ENCODE peak calls at places on chromosomes 12 and 14, in four cellular contexts. One of them, this sample, is unnamed.

GRCh38 chr14:87894920-87895319 is 98.1 kb downstream of the GALC start:
- DNase-seq in stomach: no peak
- DNase-seq in fibroblast of the aortic adventitia: no peak
- DNase-seq in tibial artery: no peak
- DNase-seq in this sample: no peak

GRCh38 chr12:76713130-76713529 is 50.8 kb upstream of the ZDHHC17 start:
- DNase-seq in stomach: no peak
- DNase-seq in fibroblast of the aortic adventitia: no peak
- DNase-seq in tibial artery: no peak
- DNase-seq in this sample: no peak

GRCh38 chr14:52188381-52188780 is 79.1 kb upstream of the PTGDR start:
- DNase-seq in stomach: no peak
- DNase-seq in fibroblast of the aortic adventitia: no peak
- DNase-seq in tibial artery: no peak
- DNase-seq in this sample: no peak

GRCh38 chr14:77140937-77141591 is 527 bp downstream of the ZDHHC22 start:
- DNase-seq in stomach: no peak
- DNase-seq in fibroblast of the aortic adventitia: no peak
- DNase-seq in tibial artery: no peak
- DNase-seq in this sample: no peak

GRCh38 chr12:1927051-1927680 is 8.7 kb upstream of the CACNA2D4 start:
- DNase-seq in stomach: peak
- DNase-seq in fibroblast of the aortic adventitia: no peak
- DNase-seq in tibial artery: no peak
- DNase-seq in this sample: no peak

GRCh38 chr14:67620217-67620789 is 583 bp downstream of the ARG2 start:
- DNase-seq in stomach: peak
- DNase-seq in fibroblast of the aortic adventitia: peak
- DNase-seq in tibial artery: no peak
- DNase-seq in this sample: no peak

GRCh38 chr12:58051378-58051777 is 110.0 kb downstream of the ATP23 start:
- DNase-seq in stomach: no peak
- DNase-seq in fibroblast of the aortic adventitia: no peak
- DNase-seq in tibial artery: no peak
- DNase-seq in this sample: no peak

GRCh38 chr12:4664111-4664510 is 15.2 kb downstream of the NDUFA9 start:
- DNase-seq in stomach: no peak
- DNase-seq in fibroblast of the aortic adventitia: peak
- DNase-seq in tibial artery: no peak
- DNase-seq in this sample: no peak

GRCh38 chr14:37384870-37385596 is 187.3 kb downstream of the MIPOL1 start:
- DNase-seq in stomach: no peak
- DNase-seq in fibroblast of the aortic adventitia: no peak
- DNase-seq in tibial artery: no peak
- DNase-seq in this sample: no peak

GRCh38 chr12:45727994-45728624 is 1.4 kb upstream of the ARID2 start:
- DNase-seq in stomach: no peak
- DNase-seq in fibroblast of the aortic adventitia: no peak
- DNase-seq in tibial artery: no peak
- DNase-seq in this sample: no peak

GRCh38 chr12:75724913-75725312 is 213.5 kb upstream of the KRR1 start:
- DNase-seq in stomach: no peak
- DNase-seq in fibroblast of the aortic adventitia: peak
- DNase-seq in tibial artery: no peak
- DNase-seq in this sample: no peak

GRCh38 chr12:3202734-3203446 is 125.7 kb downstream of the TSPAN9 start:
- DNase-seq in stomach: peak
- DNase-seq in fibroblast of the aortic adventitia: peak
- DNase-seq in tibial artery: peak
- DNase-seq in this sample: no peak

GRCh38 chr14:74978416-74978947 is 23.1 kb upstream of the PGF start:
- DNase-seq in stomach: no peak
- DNase-seq in fibroblast of the aortic adventitia: no peak
- DNase-seq in tibial artery: no peak
- DNase-seq in this sample: no peak

GRCh38 chr12:43676183-43676813 is 82.3 kb downstream of the PUS7L start:
- DNase-seq in stomach: no peak
- DNase-seq in fibroblast of the aortic adventitia: no peak
- DNase-seq in tibial artery: no peak
- DNase-seq in this sample: peak

GRCh38 chr12:122079038-122079531 is 529 bp downstream of the MLXIP start:
- DNase-seq in stomach: peak
- DNase-seq in fibroblast of the aortic adventitia: no peak
- DNase-seq in tibial artery: no peak
- DNase-seq in this sample: no peak

GRCh38 chr14:41167040-41167439 is 439.6 kb upstream of the LRFN5 start:
- DNase-seq in stomach: no peak
- DNase-seq in fibroblast of the aortic adventitia: no peak
- DNase-seq in tibial artery: no peak
- DNase-seq in this sample: no peak

GRCh38 chr12:2129076-2129475 is 76.3 kb downstream of the CACNA1C start:
- DNase-seq in stomach: no peak
- DNase-seq in fibroblast of the aortic adventitia: peak
- DNase-seq in tibial artery: no peak
- DNase-seq in this sample: no peak

GRCh38 chr14:58566979-58567378 is 70.8 kb upstream of the DACT1 start:
- DNase-seq in stomach: no peak
- DNase-seq in fibroblast of the aortic adventitia: no peak
- DNase-seq in tibial artery: no peak
- DNase-seq in this sample: no peak

GRCh38 chr12:46523863-46524770 is 151.5 kb upstream of the SLC38A2 start:
- DNase-seq in stomach: no peak
- DNase-seq in fibroblast of the aortic adventitia: peak
- DNase-seq in tibial artery: no peak
- DNase-seq in this sample: no peak

GRCh38 chr12:16187684-16188083 is 89.8 kb downstream of the SLC15A5 start:
- DNase-seq in stomach: no peak
- DNase-seq in fibroblast of the aortic adventitia: no peak
- DNase-seq in tibial artery: no peak
- DNase-seq in this sample: no peak

GRCh38 chr12:40618621-40619020 is 73.6 kb upstream of the CNTN1 start:
- DNase-seq in stomach: no peak
- DNase-seq in fibroblast of the aortic adventitia: peak
- DNase-seq in tibial artery: no peak
- DNase-seq in this sample: no peak

GRCh38 chr14:24634158-24634557 is at the start of gene GZMB:
- DNase-seq in stomach: peak
- DNase-seq in fibroblast of the aortic adventitia: no peak
- DNase-seq in tibial artery: no peak
- DNase-seq in this sample: no peak

GRCh38 chr12:20040844-20041243 is 327.5 kb upstream of the PDE3A start:
- DNase-seq in stomach: no peak
- DNase-seq in fibroblast of the aortic adventitia: peak
- DNase-seq in tibial artery: peak
- DNase-seq in this sample: no peak

GRCh38 chr12:108939594-108939993 is 59.7 kb downstream of the DAO start:
- DNase-seq in stomach: no peak
- DNase-seq in fibroblast of the aortic adventitia: peak
- DNase-seq in tibial artery: no peak
- DNase-seq in this sample: peak

DNA sequence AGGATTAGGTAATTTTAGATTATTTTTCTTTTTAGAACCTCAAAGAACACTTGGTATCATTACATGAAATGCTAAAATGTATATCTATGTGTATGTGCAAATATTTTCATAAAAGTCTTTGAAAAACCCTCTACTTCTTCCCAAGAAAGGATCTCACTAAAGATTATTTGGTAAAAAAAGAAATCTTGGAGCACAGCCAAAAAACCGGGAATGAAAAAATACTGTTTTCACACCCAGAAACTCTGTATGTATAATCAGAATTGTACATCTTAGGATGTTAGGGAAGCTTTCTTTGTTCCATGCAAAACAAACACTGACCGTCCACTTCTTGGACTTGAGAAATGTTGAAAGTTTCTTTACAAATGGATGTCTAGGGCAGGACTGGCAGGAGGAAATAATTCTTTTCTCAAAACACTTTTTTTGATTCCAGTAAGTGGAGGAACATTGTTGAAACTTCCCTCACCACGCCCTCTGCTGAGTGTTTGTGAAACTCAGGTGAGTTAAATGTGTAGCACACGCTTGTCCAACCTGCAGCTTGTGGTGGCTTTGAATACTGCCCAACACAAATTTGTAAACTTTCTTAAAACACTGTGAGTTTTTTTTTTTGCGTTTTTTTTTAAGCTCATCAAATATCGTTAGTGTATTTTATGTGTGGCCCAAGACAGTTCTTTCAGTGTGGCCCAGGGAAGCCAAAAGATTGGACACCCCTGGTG is 26.5 kb downstream of the FBXO34 start:
- DNase-seq in stomach: peak
- DNase-seq in fibroblast of the aortic adventitia: no peak
- DNase-seq in tibial artery: no peak
- DNase-seq in this sample: peak
- TF ChIP-seq CTCF in stomach: no peak
- TF ChIP-seq CTCF in fibroblast of the aortic adventitia: no peak
- TF ChIP-seq CTCF in tibial artery: no peak
- TF ChIP-seq CTCF in this sample: no peak

GRCh38 chr12:104701756-104702155 is 245.0 kb downstream of the CHST11 start:
- DNase-seq in stomach: peak
- DNase-seq in fibroblast of the aortic adventitia: no peak
- DNase-seq in tibial artery: no peak
- DNase-seq in this sample: no peak

GRCh38 chr12:104701301-104701700 is 244.6 kb downstream of the CHST11 start:
- DNase-seq in stomach: no peak
- DNase-seq in fibroblast of the aortic adventitia: no peak
- DNase-seq in tibial artery: no peak
- DNase-seq in this sample: no peak

GRCh38 chr12:104698871-104699270 is 242.1 kb downstream of the CHST11 start:
- DNase-seq in stomach: no peak
- DNase-seq in fibroblast of the aortic adventitia: peak
- DNase-seq in tibial artery: no peak
- DNase-seq in this sample: no peak

GRCh38 chr12:104700324-104700723 is 243.6 kb downstream of the CHST11 start:
- DNase-seq in stomach: no peak
- DNase-seq in fibroblast of the aortic adventitia: no peak
- DNase-seq in tibial artery: no peak
- DNase-seq in this sample: no peak

DNA sequence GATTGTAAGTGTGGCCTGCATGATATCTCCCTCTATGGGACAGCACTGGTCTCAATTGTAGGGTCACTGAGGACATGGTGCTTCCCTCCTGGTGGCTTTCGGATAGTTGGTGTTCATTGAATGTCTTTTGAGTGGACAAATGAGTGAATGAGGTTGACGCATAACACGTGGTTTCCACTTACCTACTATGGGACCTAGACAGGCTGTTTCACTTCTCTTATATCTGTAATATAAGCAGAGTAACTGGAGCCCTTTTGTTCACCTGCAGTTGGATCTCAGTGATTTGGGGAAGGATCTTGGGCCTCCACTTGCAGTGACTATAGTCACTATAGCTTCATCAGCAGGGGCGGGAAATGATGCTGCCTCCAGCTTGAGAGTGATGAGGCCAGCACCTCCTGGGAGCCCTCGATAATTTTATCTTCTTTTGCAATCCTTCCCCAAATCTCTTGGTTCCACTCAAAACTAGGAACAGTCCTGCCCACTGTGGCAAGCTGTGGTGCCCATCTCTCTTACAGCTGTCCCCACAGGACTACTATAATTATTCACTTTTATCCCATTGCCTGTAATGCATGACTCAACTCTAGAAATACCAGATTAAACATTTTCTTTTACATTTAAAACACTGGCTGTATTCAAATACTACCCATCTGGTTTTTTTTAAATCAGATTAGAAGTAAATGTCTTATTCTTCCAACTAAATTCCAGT is 242.9 kb downstream of the CHST11 start:
- DNase-seq in stomach: no peak
- DNase-seq in fibroblast of the aortic adventitia: peak
- DNase-seq in tibial artery: no peak
- DNase-seq in this sample: peak
- H3K4me3 ChIP-seq in stomach: no peak
- H3K4me3 ChIP-seq in fibroblast of the aortic adventitia: no peak
- H3K4me3 ChIP-seq in tibial artery: no peak
- H3K4me3 ChIP-seq in this sample: no peak

DNA sequence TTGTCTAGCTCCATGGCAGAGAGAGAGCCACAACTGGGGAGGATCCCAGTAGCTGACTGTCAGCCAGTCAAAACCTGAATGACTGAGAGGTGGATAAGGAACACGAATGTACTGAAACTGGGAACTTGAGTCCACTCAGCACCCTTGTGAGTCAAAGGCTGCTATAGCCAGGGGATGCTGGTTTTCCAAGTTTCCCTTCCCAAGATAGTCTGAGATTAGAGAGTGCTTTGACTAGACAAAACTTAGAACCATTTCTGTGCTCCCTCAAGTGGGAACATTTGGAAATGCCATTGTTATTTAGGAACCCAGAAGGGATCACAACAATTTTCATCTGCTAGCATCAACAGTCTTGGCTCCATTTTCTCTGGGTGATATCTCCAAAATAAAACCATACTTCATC is 4.0 kb downstream of the PRKAG1 start:
- DNase-seq in stomach: no peak
- DNase-seq in fibroblast of the aortic adventitia: peak
- DNase-seq in tibial artery: no peak
- DNase-seq in this sample: no peak
- TF ChIP-seq CTCF in stomach: no peak
- TF ChIP-seq CTCF in fibroblast of the aortic adventitia: peak
- TF ChIP-seq CTCF in tibial artery: no peak
- TF ChIP-seq CTCF in this sample: no peak

GRCh38 chr14:50792058-50792477 is 38.9 kb downstream of the NIN start:
- DNase-seq in stomach: no peak
- DNase-seq in fibroblast of the aortic adventitia: no peak
- DNase-seq in tibial artery: no peak
- DNase-seq in this sample: peak
- H3K4me3 ChIP-seq in stomach: no peak
- H3K4me3 ChIP-seq in fibroblast of the aortic adventitia: no peak
- H3K4me3 ChIP-seq in tibial artery: no peak
- H3K4me3 ChIP-seq in this sample: peak

GRCh38 chr12:52407918-52408317 is 1.8 kb upstream of the KRT82 start:
- DNase-seq in stomach: no peak
- DNase-seq in fibroblast of the aortic adventitia: no peak
- DNase-seq in tibial artery: no peak
- DNase-seq in this sample: no peak
- TF ChIP-seq CTCF in stomach: no peak
- TF ChIP-seq CTCF in fibroblast of the aortic adventitia: no peak
- TF ChIP-seq CTCF in tibial artery: no peak
- TF ChIP-seq CTCF in this sample: no peak

DNA sequence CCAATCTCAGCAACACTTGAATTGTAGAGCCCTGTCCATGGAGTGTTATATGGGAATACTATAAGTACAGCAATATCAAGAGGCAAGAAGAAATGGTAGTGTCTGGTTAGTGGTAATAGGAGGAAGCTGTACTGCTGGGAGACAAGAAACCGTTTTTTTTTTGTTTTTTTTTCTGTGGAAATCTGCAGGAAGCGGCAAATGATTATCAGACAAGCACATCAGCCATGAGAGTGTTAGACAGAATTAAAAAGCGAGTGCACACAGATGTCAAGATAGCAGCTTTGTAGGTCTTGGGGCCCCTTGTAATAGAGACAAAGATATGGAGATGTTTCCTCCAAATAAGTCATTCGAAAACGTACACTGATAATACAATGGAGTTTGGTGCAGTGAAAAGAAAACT is 6.7 kb downstream of the TESPA1 start:
- DNase-seq in stomach: no peak
- DNase-seq in fibroblast of the aortic adventitia: no peak
- DNase-seq in tibial artery: no peak
- DNase-seq in this sample: no peak
- H3K4me3 ChIP-seq in stomach: no peak
- H3K4me3 ChIP-seq in fibroblast of the aortic adventitia: no peak
- H3K4me3 ChIP-seq in tibial artery: no peak
- H3K4me3 ChIP-seq in this sample: no peak